ENCODE peak calls at places on chromosomes 13 and 19, in four cellular contexts. H, C, O and G are unnamed samples.

GRCh38 chr13:73835138-73835721 is 299.0 kb downstream of the KLF12 start:
- DNase-seq in H (peak), C (peak), O (no peak), G (no peak)

GRCh38 chr19:44303976-44304568 is 753 bp downstream of the ZNF235 start:
- DNase-seq in H (peak), C (peak), O (no peak), G (no peak)

GRCh38 chr13:76696370-76696769 is 189.8 kb downstream of the KCTD12 start:
- DNase-seq in H (no peak), C (peak), O (no peak), G (no peak)

GRCh38 chr13:49806126-49806536 is 13.6 kb upstream of the KPNA3 start:
- DNase-seq in H (no peak), C (no peak), O (no peak), G (no peak)

GRCh38 chr13:112779856-112780604 is 90.2 kb downstream of the ATP11A start:
- DNase-seq in H (no peak), C (peak), O (no peak), G (no peak)

GRCh38 chr19:2627319-2627829 is 75.1 kb downstream of the GNG7 start:
- DNase-seq in H (no peak), C (peak), O (no peak), G (peak)

GRCh38 chr19:11414544-11414943 is 4.6 kb downstream of the RGL3 start:
- DNase-seq in H (no peak), C (no peak), O (no peak), G (no peak)

GRCh38 chr13:49890376-49890775 is 45.8 kb downstream of the SPRYD7 start:
- DNase-seq in H (no peak), C (no peak), O (no peak), G (no peak)

GRCh38 chr13:109919715-109920375 is 133.5 kb upstream of the IRS2 start:
- DNase-seq in H (no peak), C (peak), O (no peak), G (no peak)

GRCh38 chr19:9070066-9070465 is 16.8 kb upstream of the OR1M1 start:
- DNase-seq in H (no peak), C (no peak), O (no peak), G (no peak)

GRCh38 chr19:39168258-39169142 is 28.3 kb upstream of the NCCRP1 start:
- DNase-seq in H (no peak), C (no peak), O (no peak), G (no peak)

GRCh38 chr19:57559008-57559403 is 657 bp downstream of the ZNF550 start:
- DNase-seq in H (no peak), C (no peak), O (no peak), G (no peak)

GRCh38 chr13:99275093-99275469 is 16.9 kb upstream of the GPR18 start:
- DNase-seq in H (no peak), C (peak), O (no peak), G (no peak)

GRCh38 chr13:24623141-24623665 is 57.0 kb upstream of the ATP12A start:
- DNase-seq in H (no peak), C (no peak), O (no peak), G (no peak)

GRCh38 chr13:108213946-108214345 is 1.4 kb downstream of the LIG4 start:
- DNase-seq in H (peak), C (peak), O (no peak), G (no peak)

GRCh38 chr19:13398780-13399726 is 107.2 kb downstream of the CACNA1A start:
- DNase-seq in H (no peak), C (peak), O (no peak), G (no peak)

GRCh38 chr13:41467546-41467945 is 10.2 kb downstream of the RGCC start:
- DNase-seq in H (no peak), C (no peak), O (no peak), G (no peak)